ENCODE peak calls at places on chromosome 7, in ten cellular contexts. One of them, this sample, is unnamed.

GRCh38 chr7:36677769-36678435 is 46.4 kb downstream of the AOAH start:
- DNase-seq in cardiac fibroblast: no peak
- DNase-seq in neural progenitor cell: no peak
- DNase-seq in MM.1S: no peak
- DNase-seq in GM20000: no peak
- DNase-seq in bronchial epithelial cell: no peak
- DNase-seq in D721Med: no peak
- DNase-seq in IMR-90: no peak
- DNase-seq in nephron progenitor cell: no peak
- DNase-seq in stomach: no peak
- DNase-seq in this sample: no peak

GRCh38 chr7:130961128-130961601 is 227.2 kb upstream of the KLF14 start:
- DNase-seq in nephron progenitor cell: no peak
- DNase-seq in IMR-90: peak; percentile 77
- DNase-seq in bronchial epithelial cell: peak; percentile 79
- DNase-seq in MM.1S: peak; percentile 97
- DNase-seq in GM20000: peak; percentile 62
- DNase-seq in cardiac fibroblast: peak; percentile 59
- DNase-seq in neural progenitor cell: no peak
- DNase-seq in stomach: no peak
- DNase-seq in D721Med: no peak
- DNase-seq in this sample: peak; percentile 73

GRCh38 chr7:1882451-1882850 is 212.4 kb downstream of the ELFN1 start:
- DNase-seq in bronchial epithelial cell: no peak
- DNase-seq in MM.1S: no peak
- DNase-seq in IMR-90: no peak
- DNase-seq in D721Med: no peak
- DNase-seq in neural progenitor cell: no peak
- DNase-seq in nephron progenitor cell: no peak
- DNase-seq in cardiac fibroblast: no peak
- DNase-seq in GM20000: no peak
- DNase-seq in stomach: no peak
- DNase-seq in this sample: no peak

GRCh38 chr7:41809487-41810257 is 106.8 kb upstream of the INHBA start:
- DNase-seq in stomach: no peak
- DNase-seq in bronchial epithelial cell: no peak
- DNase-seq in MM.1S: no peak
- DNase-seq in IMR-90: peak; percentile 68
- DNase-seq in GM20000: no peak
- DNase-seq in nephron progenitor cell: no peak
- DNase-seq in cardiac fibroblast: peak; percentile 73
- DNase-seq in D721Med: no peak
- DNase-seq in neural progenitor cell: no peak
- DNase-seq in this sample: no peak

GRCh38 chr7:70614237-70614984 is 517.5 kb upstream of the GALNT17 start:
- DNase-seq in IMR-90: peak; percentile 30
- DNase-seq in stomach: peak; percentile 87
- DNase-seq in bronchial epithelial cell: peak; percentile 35
- DNase-seq in nephron progenitor cell: peak; percentile 61
- DNase-seq in GM20000: no peak
- DNase-seq in MM.1S: no peak
- DNase-seq in neural progenitor cell: peak; percentile 81
- DNase-seq in D721Med: peak; percentile 80
- DNase-seq in cardiac fibroblast: peak; percentile 75
- DNase-seq in this sample: no peak

GRCh38 chr7:82429408-82429807 is 14.2 kb downstream of the CACNA2D1 start:
- DNase-seq in MM.1S: no peak
- DNase-seq in nephron progenitor cell: no peak
- DNase-seq in bronchial epithelial cell: no peak
- DNase-seq in stomach: no peak
- DNase-seq in D721Med: no peak
- DNase-seq in GM20000: no peak
- DNase-seq in neural progenitor cell: no peak
- DNase-seq in IMR-90: no peak
- DNase-seq in cardiac fibroblast: no peak
- DNase-seq in this sample: no peak

GRCh38 chr7:7688956-7689355 is 29.5 kb downstream of the RPA3 start:
- DNase-seq in IMR-90: no peak
- DNase-seq in neural progenitor cell: no peak
- DNase-seq in cardiac fibroblast: no peak
- DNase-seq in stomach: no peak
- DNase-seq in GM20000: no peak
- DNase-seq in nephron progenitor cell: no peak
- DNase-seq in D721Med: no peak
- DNase-seq in MM.1S: no peak
- DNase-seq in bronchial epithelial cell: no peak
- DNase-seq in this sample: no peak

GRCh38 chr7:12923971-12924370 is 236.5 kb downstream of the ARL4A start:
- DNase-seq in nephron progenitor cell: no peak
- DNase-seq in stomach: no peak
- DNase-seq in GM20000: no peak
- DNase-seq in neural progenitor cell: no peak
- DNase-seq in D721Med: no peak
- DNase-seq in MM.1S: no peak
- DNase-seq in cardiac fibroblast: no peak
- DNase-seq in bronchial epithelial cell: peak; percentile 95
- DNase-seq in IMR-90: peak; percentile 10
- DNase-seq in this sample: no peak

GRCh38 chr7:148537435-148537834 is 53.1 kb upstream of the C7orf33 start:
- DNase-seq in cardiac fibroblast: no peak
- DNase-seq in MM.1S: no peak
- DNase-seq in IMR-90: no peak
- DNase-seq in nephron progenitor cell: no peak
- DNase-seq in GM20000: peak; percentile 33
- DNase-seq in neural progenitor cell: peak; percentile 12
- DNase-seq in bronchial epithelial cell: no peak
- DNase-seq in D721Med: no peak
- DNase-seq in stomach: no peak
- DNase-seq in this sample: peak; percentile 28

GRCh38 chr7:100443096-100443840 is 7.0 kb upstream of the PPP1R35 start:
- DNase-seq in stomach: no peak
- DNase-seq in GM20000: no peak
- DNase-seq in D721Med: no peak
- DNase-seq in bronchial epithelial cell: no peak
- DNase-seq in cardiac fibroblast: no peak
- DNase-seq in nephron progenitor cell: no peak
- DNase-seq in neural progenitor cell: no peak
- DNase-seq in IMR-90: no peak
- DNase-seq in MM.1S: no peak
- DNase-seq in this sample: no peak

GRCh38 chr7:94251-94801 is 98.0 kb upstream of the FAM20C start:
- DNase-seq in GM20000: no peak
- DNase-seq in cardiac fibroblast: no peak
- DNase-seq in IMR-90: no peak
- DNase-seq in MM.1S: no peak
- DNase-seq in nephron progenitor cell: no peak
- DNase-seq in stomach: no peak
- DNase-seq in D721Med: no peak
- DNase-seq in neural progenitor cell: no peak
- DNase-seq in bronchial epithelial cell: no peak
- DNase-seq in this sample: no peak

GRCh38 chr7:123367508-123368122 is 166.8 kb downstream of the IQUB start:
- DNase-seq in neural progenitor cell: peak; percentile 65
- DNase-seq in nephron progenitor cell: peak; percentile 37
- DNase-seq in bronchial epithelial cell: peak; percentile 45
- DNase-seq in IMR-90: no peak
- DNase-seq in GM20000: peak; percentile 43
- DNase-seq in D721Med: no peak
- DNase-seq in cardiac fibroblast: peak; percentile 73
- DNase-seq in stomach: no peak
- DNase-seq in MM.1S: peak; percentile 77
- DNase-seq in this sample: peak; percentile 53

GRCh38 chr7:39432368-39432767 is 133.8 kb upstream of the YAE1 start:
- DNase-seq in neural progenitor cell: peak; percentile 22
- DNase-seq in GM20000: no peak
- DNase-seq in cardiac fibroblast: no peak
- DNase-seq in MM.1S: no peak
- DNase-seq in nephron progenitor cell: no peak
- DNase-seq in D721Med: no peak
- DNase-seq in bronchial epithelial cell: no peak
- DNase-seq in IMR-90: no peak
- DNase-seq in stomach: no peak
- DNase-seq in this sample: no peak

GRCh38 chr7:23594879-23595604 is 2.1 kb upstream of the CCDC126 start:
- DNase-seq in bronchial epithelial cell: peak; percentile 79
- DNase-seq in IMR-90: no peak
- DNase-seq in GM20000: peak; percentile 84
- DNase-seq in D721Med: no peak
- DNase-seq in cardiac fibroblast: no peak
- DNase-seq in MM.1S: no peak
- DNase-seq in neural progenitor cell: no peak
- DNase-seq in nephron progenitor cell: no peak
- DNase-seq in stomach: no peak
- DNase-seq in this sample: peak; percentile 78

GRCh38 chr7:80916770-80917681 is 1.8 kb downstream of the SEMA3C start:
- DNase-seq in GM20000: no peak
- DNase-seq in IMR-90: peak; percentile 89
- DNase-seq in neural progenitor cell: no peak
- DNase-seq in nephron progenitor cell: no peak
- DNase-seq in stomach: no peak
- DNase-seq in MM.1S: no peak
- DNase-seq in D721Med: no peak
- DNase-seq in bronchial epithelial cell: peak; percentile 92
- DNase-seq in cardiac fibroblast: peak; percentile 72
- DNase-seq in this sample: no peak

GRCh38 chr7:133109816-133110215 is 27.9 kb upstream of the CHCHD3 start:
- DNase-seq in GM20000: no peak
- DNase-seq in nephron progenitor cell: no peak
- DNase-seq in bronchial epithelial cell: peak; percentile 55
- DNase-seq in IMR-90: no peak
- DNase-seq in D721Med: no peak
- DNase-seq in MM.1S: no peak
- DNase-seq in stomach: no peak
- DNase-seq in cardiac fibroblast: no peak
- DNase-seq in neural progenitor cell: no peak
- DNase-seq in this sample: no peak

GRCh38 chr7:135459076-135459475 is 50.8 kb downstream of the CNOT4 start:
- DNase-seq in bronchial epithelial cell: no peak
- DNase-seq in MM.1S: no peak
- DNase-seq in neural progenitor cell: peak; percentile 60
- DNase-seq in GM20000: no peak
- DNase-seq in IMR-90: no peak
- DNase-seq in D721Med: no peak
- DNase-seq in nephron progenitor cell: no peak
- DNase-seq in cardiac fibroblast: no peak
- DNase-seq in stomach: no peak
- DNase-seq in this sample: no peak

GRCh38 chr7:140281255-140281654 is 104.5 kb upstream of the KDM7A start:
- DNase-seq in MM.1S: no peak
- DNase-seq in D721Med: no peak
- DNase-seq in bronchial epithelial cell: no peak
- DNase-seq in IMR-90: no peak
- DNase-seq in cardiac fibroblast: no peak
- DNase-seq in GM20000: no peak
- DNase-seq in neural progenitor cell: no peak
- DNase-seq in stomach: no peak
- DNase-seq in nephron progenitor cell: no peak
- DNase-seq in this sample: no peak

GRCh38 chr7:33062023-33062781 is at the start of gene NT5C3A:
- DNase-seq in bronchial epithelial cell: no peak
- DNase-seq in D721Med: no peak
- DNase-seq in IMR-90: no peak
- DNase-seq in MM.1S: peak; percentile 48
- DNase-seq in nephron progenitor cell: no peak
- DNase-seq in stomach: peak; percentile 38
- DNase-seq in cardiac fibroblast: peak; percentile 35
- DNase-seq in neural progenitor cell: peak; percentile 71
- DNase-seq in GM20000: peak; percentile 64
- DNase-seq in this sample: peak; percentile 50

DNA sequence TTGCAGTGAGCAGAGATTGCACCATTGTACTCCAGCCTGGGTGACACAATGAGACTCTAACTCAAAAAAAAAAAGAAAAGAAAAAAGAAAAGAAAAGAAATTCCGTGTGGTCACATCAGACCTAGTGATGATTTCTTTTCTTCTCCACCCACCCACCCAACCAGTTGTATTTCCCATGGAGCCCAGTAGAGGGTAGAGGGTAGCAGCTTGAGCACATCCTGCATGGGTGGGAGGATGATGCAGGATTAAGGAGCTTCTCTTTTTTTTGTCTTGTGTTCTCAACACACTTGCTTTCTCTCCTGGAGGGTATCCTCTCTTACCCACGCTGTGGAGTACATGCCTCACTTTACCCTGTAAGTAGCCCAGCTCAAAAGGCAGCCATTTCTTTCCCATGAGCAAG is 118.6 kb upstream of the CARD11 start:
- DNase-seq in stomach: no peak
- DNase-seq in D721Med: no peak
- DNase-seq in cardiac fibroblast: peak; percentile 26
- DNase-seq in MM.1S: no peak
- DNase-seq in bronchial epithelial cell: no peak
- DNase-seq in IMR-90: peak; percentile 7
- DNase-seq in neural progenitor cell: no peak
- DNase-seq in nephron progenitor cell: no peak
- DNase-seq in GM20000: no peak
- DNase-seq in this sample: no peak
- TF ChIP-seq CTCF in stomach: no peak
- TF ChIP-seq CTCF in D721Med: no peak
- TF ChIP-seq CTCF in cardiac fibroblast: peak; percentile 32
- TF ChIP-seq CTCF in MM.1S: peak; percentile 11
- TF ChIP-seq CTCF in bronchial epithelial cell: no peak
- TF ChIP-seq CTCF in IMR-90: no peak
- TF ChIP-seq CTCF in neural progenitor cell: no peak
- TF ChIP-seq CTCF in nephron progenitor cell: no peak
- TF ChIP-seq CTCF in GM20000: no peak
- TF ChIP-seq CTCF in this sample: no peak

GRCh38 chr7:116242177-116242576 is 31.8 kb downstream of the TES start:
- DNase-seq in GM20000: no peak
- DNase-seq in D721Med: no peak
- DNase-seq in bronchial epithelial cell: no peak
- DNase-seq in IMR-90: peak; percentile 51
- DNase-seq in MM.1S: no peak
- DNase-seq in stomach: no peak
- DNase-seq in nephron progenitor cell: no peak
- DNase-seq in cardiac fibroblast: no peak
- DNase-seq in neural progenitor cell: no peak
- DNase-seq in this sample: no peak
- TF ChIP-seq CTCF in GM20000: no peak
- TF ChIP-seq CTCF in D721Med: peak; percentile 2
- TF ChIP-seq CTCF in bronchial epithelial cell: no peak
- TF ChIP-seq CTCF in IMR-90: peak; percentile 54
- TF ChIP-seq CTCF in MM.1S: no peak
- TF ChIP-seq CTCF in stomach: no peak
- TF ChIP-seq CTCF in nephron progenitor cell: no peak
- TF ChIP-seq CTCF in cardiac fibroblast: no peak
- TF ChIP-seq CTCF in neural progenitor cell: no peak
- TF ChIP-seq CTCF in this sample: no peak

GRCh38 chr7:28296571-28297483 is 115.5 kb upstream of the CREB5 start:
- DNase-seq in GM20000: peak; percentile 27
- DNase-seq in cardiac fibroblast: peak; percentile 45
- DNase-seq in IMR-90: peak; percentile 56
- DNase-seq in D721Med: no peak
- DNase-seq in MM.1S: peak; percentile 55
- DNase-seq in neural progenitor cell: peak; percentile 59
- DNase-seq in nephron progenitor cell: peak; percentile 64
- DNase-seq in bronchial epithelial cell: peak; percentile 46
- DNase-seq in stomach: no peak
- DNase-seq in this sample: no peak
- TF ChIP-seq CTCF in GM20000: peak; percentile 33
- TF ChIP-seq CTCF in cardiac fibroblast: peak; percentile 80
- TF ChIP-seq CTCF in IMR-90: peak; percentile 56
- TF ChIP-seq CTCF in D721Med: peak; percentile 30
- TF ChIP-seq CTCF in MM.1S: peak; percentile 71
- TF ChIP-seq CTCF in neural progenitor cell: peak; percentile 64
- TF ChIP-seq CTCF in nephron progenitor cell: peak; percentile 73
- TF ChIP-seq CTCF in bronchial epithelial cell: peak; percentile 80
- TF ChIP-seq CTCF in stomach: peak; percentile 19
- TF ChIP-seq CTCF in this sample: peak; percentile 44

GRCh38 chr7:54477083-54477482 is 65.1 kb upstream of the VSTM2A start:
- DNase-seq in GM20000: no peak
- DNase-seq in nephron progenitor cell: no peak
- DNase-seq in IMR-90: no peak
- DNase-seq in D721Med: no peak
- DNase-seq in stomach: no peak
- DNase-seq in MM.1S: peak; percentile 13
- DNase-seq in bronchial epithelial cell: no peak
- DNase-seq in neural progenitor cell: no peak
- DNase-seq in cardiac fibroblast: no peak
- DNase-seq in this sample: no peak
- TF ChIP-seq CTCF in GM20000: no peak
- TF ChIP-seq CTCF in nephron progenitor cell: no peak
- TF ChIP-seq CTCF in IMR-90: no peak
- TF ChIP-seq CTCF in D721Med: no peak
- TF ChIP-seq CTCF in stomach: no peak
- TF ChIP-seq CTCF in MM.1S: peak; percentile 22
- TF ChIP-seq CTCF in bronchial epithelial cell: no peak
- TF ChIP-seq CTCF in neural progenitor cell: peak; percentile 13
- TF ChIP-seq CTCF in cardiac fibroblast: no peak
- TF ChIP-seq CTCF in this sample: no peak